ENCODE peak calls at places on chromosomes 2 and 18, in four cellular contexts. One of them, this sample, is unnamed.

GRCh38 chr18:41096504-41096903 is 858.5 kb upstream of the PIK3C3 start:
- DNase-seq in H9: no peak
- DNase-seq in H1: no peak
- DNase-seq in mesendoderm: peak
- DNase-seq in this sample: peak

GRCh38 chr2:239222346-239223028 is 178.3 kb downstream of the HDAC4 start:
- DNase-seq in H9: no peak
- DNase-seq in H1: no peak
- DNase-seq in mesendoderm: no peak
- DNase-seq in this sample: peak

GRCh38 chr2:214987261-214987660 is 151.2 kb downstream of the ABCA12 start:
- DNase-seq in H9: no peak
- DNase-seq in H1: no peak
- DNase-seq in mesendoderm: no peak
- DNase-seq in this sample: no peak

GRCh38 chr2:39492095-39492590 is 55.1 kb upstream of the MAP4K3 start:
- DNase-seq in H9: no peak
- DNase-seq in H1: no peak
- DNase-seq in mesendoderm: no peak
- DNase-seq in this sample: peak

GRCh38 chr2:216341151-216341550 is 31.1 kb downstream of the MARCHF4 start:
- DNase-seq in H9: no peak
- DNase-seq in H1: no peak
- DNase-seq in mesendoderm: no peak
- DNase-seq in this sample: peak

GRCh38 chr2:149650006-149650405 is 62.4 kb upstream of the MMADHC start:
- DNase-seq in H9: no peak
- DNase-seq in H1: no peak
- DNase-seq in mesendoderm: no peak
- DNase-seq in this sample: peak

GRCh38 chr18:12416108-12416729 is 8.5 kb downstream of the PRELID3A start:
- DNase-seq in H9: no peak
- DNase-seq in H1: no peak
- DNase-seq in mesendoderm: no peak
- DNase-seq in this sample: no peak

GRCh38 chr2:176710657-176711197 is 441.5 kb downstream of the MTX2 start:
- DNase-seq in H9: no peak
- DNase-seq in H1: no peak
- DNase-seq in mesendoderm: no peak
- DNase-seq in this sample: no peak

GRCh38 chr2:172086349-172087190 is 1.3 kb downstream of the DLX1 start:
- DNase-seq in H9: peak
- DNase-seq in H1: no peak
- DNase-seq in mesendoderm: peak
- DNase-seq in this sample: no peak

GRCh38 chr2:131835621-131836091 is 308.0 kb downstream of the CCDC74A start:
- DNase-seq in H9: no peak
- DNase-seq in H1: no peak
- DNase-seq in mesendoderm: no peak
- DNase-seq in this sample: no peak

GRCh38 chr18:28065031-28065792 is 111.7 kb downstream of the CDH2 start:
- DNase-seq in H9: no peak
- DNase-seq in H1: no peak
- DNase-seq in mesendoderm: peak
- DNase-seq in this sample: peak

GRCh38 chr2:182951948-182952663 is 85.7 kb upstream of the FRZB start:
- DNase-seq in H9: no peak
- DNase-seq in H1: no peak
- DNase-seq in mesendoderm: no peak
- DNase-seq in this sample: no peak

GRCh38 chr2:128661955-128662564 is 343.4 kb upstream of the HS6ST1 start:
- DNase-seq in H9: no peak
- DNase-seq in H1: no peak
- DNase-seq in mesendoderm: no peak
- DNase-seq in this sample: no peak

GRCh38 chr18:59516356-59517155 is 157.5 kb upstream of the LMAN1 start:
- DNase-seq in H9: no peak
- DNase-seq in H1: no peak
- DNase-seq in mesendoderm: peak
- DNase-seq in this sample: peak

GRCh38 chr2:144686518-144687215 is 166.7 kb upstream of the ZEB2 start:
- DNase-seq in H9: no peak
- DNase-seq in H1: no peak
- DNase-seq in mesendoderm: no peak
- DNase-seq in this sample: no peak

GRCh38 chr2:172821370-172822338 is 86.0 kb downstream of the RAPGEF4 start:
- DNase-seq in H9: no peak
- DNase-seq in H1: no peak
- DNase-seq in mesendoderm: no peak
- DNase-seq in this sample: peak

GRCh38 chr18:51340332-51340731 is 142.9 kb upstream of the MEX3C start:
- DNase-seq in H9: no peak
- DNase-seq in H1: no peak
- DNase-seq in mesendoderm: no peak
- DNase-seq in this sample: no peak
- H3K56ac ChIP-seq in H9: no peak
- H3K56ac ChIP-seq in H1: no peak
- H3K56ac ChIP-seq in mesendoderm: no peak
- H3K56ac ChIP-seq in this sample: no peak

GRCh38 chr2:220277445-220277960 is 650.1 kb downstream of the SLC4A3 start:
- DNase-seq in H9: no peak
- DNase-seq in H1: no peak
- DNase-seq in mesendoderm: no peak
- DNase-seq in this sample: peak
- H3K27ac ChIP-seq in H9: no peak
- H3K27ac ChIP-seq in H1: no peak
- H3K27ac ChIP-seq in mesendoderm: no peak
- H3K27ac ChIP-seq in this sample: peak

GRCh38 chr2:47009368-47009767 is 93.8 kb upstream of the MCFD2 start:
- DNase-seq in H9: no peak
- DNase-seq in H1: no peak
- DNase-seq in mesendoderm: no peak
- DNase-seq in this sample: no peak
- H3K18ac ChIP-seq in H9: peak
- H3K18ac ChIP-seq in H1: no peak
- H3K18ac ChIP-seq in mesendoderm: no peak
- H3K18ac ChIP-seq in this sample: no peak

GRCh38 chr2:99171377-99172140 is 9.3 kb downstream of the MITD1 start:
- DNase-seq in H9: no peak
- DNase-seq in H1: no peak
- DNase-seq in mesendoderm: no peak
- DNase-seq in this sample: no peak

GRCh38 chr2:99166218-99166617 is 11.5 kb downstream of the LIPT1 start:
- DNase-seq in H9: no peak
- DNase-seq in H1: no peak
- DNase-seq in mesendoderm: no peak
- DNase-seq in this sample: no peak

DNA sequence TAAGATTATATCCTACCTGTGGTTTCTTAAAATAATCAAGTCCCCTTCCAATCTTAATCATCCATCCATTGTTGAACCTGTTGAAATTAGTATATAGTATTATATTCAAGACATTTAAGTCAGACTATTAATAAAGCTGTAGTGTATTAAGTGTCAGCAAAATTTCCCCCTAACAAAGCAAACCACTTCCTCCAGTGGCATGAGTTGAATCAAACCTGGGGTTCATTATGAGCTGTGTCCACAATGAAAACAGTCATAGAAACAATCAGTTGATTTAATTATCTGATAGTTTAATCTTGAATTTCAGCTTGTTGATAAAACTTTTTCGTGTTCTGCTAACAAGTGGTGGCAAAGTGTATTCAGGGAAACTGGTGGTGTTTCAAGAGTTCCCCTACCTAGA is 11.3 kb downstream of the MITD1 start:
- DNase-seq in H9: no peak
- DNase-seq in H1: no peak
- DNase-seq in mesendoderm: no peak
- DNase-seq in this sample: no peak
- H3K56ac ChIP-seq in H9: no peak
- H3K56ac ChIP-seq in H1: no peak
- H3K56ac ChIP-seq in mesendoderm: no peak
- H3K56ac ChIP-seq in this sample: no peak

GRCh38 chr2:70556608-70557007 is 3.0 kb upstream of the TGFA start:
- DNase-seq in H9: no peak
- DNase-seq in H1: no peak
- DNase-seq in mesendoderm: no peak
- DNase-seq in this sample: no peak

GRCh38 chr2:70553334-70553583 is 367 bp downstream of the TGFA start:
- DNase-seq in H9: peak
- DNase-seq in H1: no peak
- DNase-seq in mesendoderm: peak
- DNase-seq in this sample: no peak

GRCh38 chr2:70552501-70553333 is 909 bp downstream of the TGFA start:
- DNase-seq in H9: peak
- DNase-seq in H1: no peak
- DNase-seq in mesendoderm: peak
- DNase-seq in this sample: no peak

GRCh38 chr2:70553584-70554337 is at the start of gene TGFA:
- DNase-seq in H9: peak
- DNase-seq in H1: peak
- DNase-seq in mesendoderm: peak
- DNase-seq in this sample: no peak

DNA sequence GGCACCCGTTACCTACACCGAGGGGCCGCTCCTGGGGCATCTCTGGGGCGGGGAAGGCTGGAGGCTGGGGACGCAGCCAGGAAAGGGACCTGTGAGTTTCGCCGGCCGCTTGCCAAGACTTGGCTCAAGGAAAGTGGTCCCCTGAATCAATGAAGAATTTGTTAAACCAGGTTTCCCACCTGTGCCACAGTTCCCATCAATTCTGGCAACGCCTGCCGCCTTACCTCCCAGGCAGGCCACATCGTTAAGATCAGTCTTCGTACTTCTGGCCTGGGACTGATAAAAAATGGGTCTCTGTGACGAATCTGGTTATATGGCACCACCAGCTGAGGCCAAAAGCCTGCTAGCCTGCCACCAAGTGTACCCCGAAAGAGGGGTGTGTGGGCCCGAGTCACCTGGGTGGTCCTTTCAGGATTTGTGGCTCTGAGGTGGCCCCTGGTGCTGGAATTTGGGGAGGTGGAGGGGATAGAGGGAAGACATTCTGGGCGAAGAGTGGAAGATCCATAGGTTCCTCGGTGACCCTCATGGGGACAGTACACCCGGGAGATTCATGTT is 789 bp upstream of the TGFA start:
- DNase-seq in H9: no peak
- DNase-seq in H1: no peak
- DNase-seq in mesendoderm: no peak
- DNase-seq in this sample: no peak
- H3K27ac ChIP-seq in H9: no peak
- H3K27ac ChIP-seq in H1: no peak
- H3K27ac ChIP-seq in mesendoderm: no peak
- H3K27ac ChIP-seq in this sample: no peak